ENCODE peak calls at places on chromosomes 2 and 18, in eight cellular contexts. One of them, this sample, is unnamed.

GRCh38 chr2:227152093-227152766 is 11.8 kb downstream of the COL4A4 start:
- DNase-seq in KG1: no peak
- DNase-seq in astrocyte of the spinal cord: no peak
- DNase-seq in neuronal stem cell: no peak
- DNase-seq in A549: no peak
- DNase-seq in fibroblast of lung: no peak
- DNase-seq in activated naive CD8-positive, alpha-beta T cell treated with anti-CD3 and anti-CD28 coated beads, Interleukin-2, amount 50 U/mL, for 24 hours: no peak
- DNase-seq in myocyte: no peak
- DNase-seq in this sample: no peak

GRCh38 chr2:69683170-69683971 is 39.8 kb upstream of the AAK1 start:
- DNase-seq in KG1: peak
- DNase-seq in astrocyte of the spinal cord: peak
- DNase-seq in neuronal stem cell: no peak
- DNase-seq in A549: peak
- DNase-seq in fibroblast of lung: peak
- DNase-seq in activated naive CD8-positive, alpha-beta T cell treated with anti-CD3 and anti-CD28 coated beads, Interleukin-2, amount 50 U/mL, for 24 hours: no peak
- DNase-seq in myocyte: peak
- DNase-seq in this sample: peak

GRCh38 chr2:235510305-235510704 is 16.5 kb downstream of the AGAP1 start:
- DNase-seq in KG1: no peak
- DNase-seq in astrocyte of the spinal cord: no peak
- DNase-seq in neuronal stem cell: no peak
- DNase-seq in A549: no peak
- DNase-seq in fibroblast of lung: no peak
- DNase-seq in activated naive CD8-positive, alpha-beta T cell treated with anti-CD3 and anti-CD28 coated beads, Interleukin-2, amount 50 U/mL, for 24 hours: no peak
- DNase-seq in myocyte: no peak
- DNase-seq in this sample: no peak

GRCh38 chr2:83879127-83879526 is 580.0 kb downstream of the SUCLG1 start:
- DNase-seq in KG1: no peak
- DNase-seq in astrocyte of the spinal cord: no peak
- DNase-seq in neuronal stem cell: no peak
- DNase-seq in A549: no peak
- DNase-seq in fibroblast of lung: no peak
- DNase-seq in activated naive CD8-positive, alpha-beta T cell treated with anti-CD3 and anti-CD28 coated beads, Interleukin-2, amount 50 U/mL, for 24 hours: no peak
- DNase-seq in myocyte: no peak
- DNase-seq in this sample: no peak

GRCh38 chr18:32750328-32750727 is 22.5 kb downstream of the KLHL14 start:
- DNase-seq in KG1: no peak
- DNase-seq in astrocyte of the spinal cord: no peak
- DNase-seq in neuronal stem cell: no peak
- DNase-seq in A549: no peak
- DNase-seq in fibroblast of lung: no peak
- DNase-seq in activated naive CD8-positive, alpha-beta T cell treated with anti-CD3 and anti-CD28 coated beads, Interleukin-2, amount 50 U/mL, for 24 hours: no peak
- DNase-seq in myocyte: no peak
- DNase-seq in this sample: no peak

GRCh38 chr2:62524293-62524941 is 18.4 kb upstream of the TMEM17 start:
- DNase-seq in KG1: no peak
- DNase-seq in astrocyte of the spinal cord: no peak
- DNase-seq in neuronal stem cell: no peak
- DNase-seq in A549: no peak
- DNase-seq in fibroblast of lung: no peak
- DNase-seq in activated naive CD8-positive, alpha-beta T cell treated with anti-CD3 and anti-CD28 coated beads, Interleukin-2, amount 50 U/mL, for 24 hours: no peak
- DNase-seq in myocyte: no peak
- DNase-seq in this sample: no peak

GRCh38 chr2:27940090-27940671 is 49.7 kb downstream of the BABAM2 start:
- DNase-seq in KG1: no peak
- DNase-seq in astrocyte of the spinal cord: no peak
- DNase-seq in neuronal stem cell: no peak
- DNase-seq in A549: no peak
- DNase-seq in fibroblast of lung: no peak
- DNase-seq in activated naive CD8-positive, alpha-beta T cell treated with anti-CD3 and anti-CD28 coated beads, Interleukin-2, amount 50 U/mL, for 24 hours: no peak
- DNase-seq in myocyte: no peak
- DNase-seq in this sample: no peak

GRCh38 chr2:55133467-55134315 is 83.4 kb upstream of the RTN4 start:
- DNase-seq in KG1: no peak
- DNase-seq in astrocyte of the spinal cord: peak
- DNase-seq in neuronal stem cell: no peak
- DNase-seq in A549: peak
- DNase-seq in fibroblast of lung: peak
- DNase-seq in activated naive CD8-positive, alpha-beta T cell treated with anti-CD3 and anti-CD28 coated beads, Interleukin-2, amount 50 U/mL, for 24 hours: peak
- DNase-seq in myocyte: peak
- DNase-seq in this sample: peak

GRCh38 chr2:95353055-95353575 is 49.4 kb upstream of the FAHD2A start:
- DNase-seq in KG1: no peak
- DNase-seq in astrocyte of the spinal cord: no peak
- DNase-seq in neuronal stem cell: no peak
- DNase-seq in A549: no peak
- DNase-seq in fibroblast of lung: no peak
- DNase-seq in activated naive CD8-positive, alpha-beta T cell treated with anti-CD3 and anti-CD28 coated beads, Interleukin-2, amount 50 U/mL, for 24 hours: no peak
- DNase-seq in myocyte: no peak
- DNase-seq in this sample: no peak

GRCh38 chr18:65748321-65748720 is 2.5 kb upstream of the CDH7 start:
- DNase-seq in KG1: no peak
- DNase-seq in astrocyte of the spinal cord: no peak
- DNase-seq in neuronal stem cell: no peak
- DNase-seq in A549: no peak
- DNase-seq in fibroblast of lung: no peak
- DNase-seq in activated naive CD8-positive, alpha-beta T cell treated with anti-CD3 and anti-CD28 coated beads, Interleukin-2, amount 50 U/mL, for 24 hours: no peak
- DNase-seq in myocyte: no peak
- DNase-seq in this sample: no peak

GRCh38 chr2:36698978-36699377 is 2.5 kb downstream of the VIT start:
- DNase-seq in KG1: no peak
- DNase-seq in astrocyte of the spinal cord: no peak
- DNase-seq in neuronal stem cell: no peak
- DNase-seq in A549: no peak
- DNase-seq in fibroblast of lung: no peak
- DNase-seq in activated naive CD8-positive, alpha-beta T cell treated with anti-CD3 and anti-CD28 coated beads, Interleukin-2, amount 50 U/mL, for 24 hours: no peak
- DNase-seq in myocyte: no peak
- DNase-seq in this sample: peak

GRCh38 chr18:79503406-79503805 is 107.7 kb downstream of the NFATC1 start:
- DNase-seq in KG1: no peak
- DNase-seq in astrocyte of the spinal cord: no peak
- DNase-seq in neuronal stem cell: no peak
- DNase-seq in A549: no peak
- DNase-seq in fibroblast of lung: no peak
- DNase-seq in activated naive CD8-positive, alpha-beta T cell treated with anti-CD3 and anti-CD28 coated beads, Interleukin-2, amount 50 U/mL, for 24 hours: no peak
- DNase-seq in myocyte: no peak
- DNase-seq in this sample: no peak

GRCh38 chr2:217248312-217248935 is 388.6 kb upstream of the TNP1 start:
- DNase-seq in KG1: no peak
- DNase-seq in astrocyte of the spinal cord: peak
- DNase-seq in neuronal stem cell: no peak
- DNase-seq in A549: no peak
- DNase-seq in fibroblast of lung: peak
- DNase-seq in activated naive CD8-positive, alpha-beta T cell treated with anti-CD3 and anti-CD28 coated beads, Interleukin-2, amount 50 U/mL, for 24 hours: no peak
- DNase-seq in myocyte: peak
- DNase-seq in this sample: peak

GRCh38 chr2:7324706-7325105 is 407.5 kb downstream of the RNF144A start:
- DNase-seq in KG1: no peak
- DNase-seq in astrocyte of the spinal cord: no peak
- DNase-seq in neuronal stem cell: no peak
- DNase-seq in A549: no peak
- DNase-seq in fibroblast of lung: no peak
- DNase-seq in activated naive CD8-positive, alpha-beta T cell treated with anti-CD3 and anti-CD28 coated beads, Interleukin-2, amount 50 U/mL, for 24 hours: no peak
- DNase-seq in myocyte: no peak
- DNase-seq in this sample: no peak

GRCh38 chr2:203327582-203327917 is 644 bp upstream of the ABI2 start:
- DNase-seq in KG1: no peak
- DNase-seq in astrocyte of the spinal cord: no peak
- DNase-seq in neuronal stem cell: no peak
- DNase-seq in A549: no peak
- DNase-seq in fibroblast of lung: no peak
- DNase-seq in activated naive CD8-positive, alpha-beta T cell treated with anti-CD3 and anti-CD28 coated beads, Interleukin-2, amount 50 U/mL, for 24 hours: no peak
- DNase-seq in myocyte: no peak
- DNase-seq in this sample: no peak

GRCh38 chr18:6595666-6596065 is 133.8 kb upstream of the ARHGAP28 start:
- DNase-seq in KG1: no peak
- DNase-seq in astrocyte of the spinal cord: no peak
- DNase-seq in neuronal stem cell: no peak
- DNase-seq in A549: no peak
- DNase-seq in fibroblast of lung: no peak
- DNase-seq in activated naive CD8-positive, alpha-beta T cell treated with anti-CD3 and anti-CD28 coated beads, Interleukin-2, amount 50 U/mL, for 24 hours: no peak
- DNase-seq in myocyte: no peak
- DNase-seq in this sample: no peak

GRCh38 chr2:99651930-99652670 is 162.3 kb upstream of the REV1 start:
- DNase-seq in KG1: no peak
- DNase-seq in astrocyte of the spinal cord: peak
- DNase-seq in neuronal stem cell: no peak
- DNase-seq in A549: no peak
- DNase-seq in fibroblast of lung: no peak
- DNase-seq in activated naive CD8-positive, alpha-beta T cell treated with anti-CD3 and anti-CD28 coated beads, Interleukin-2, amount 50 U/mL, for 24 hours: no peak
- DNase-seq in myocyte: no peak
- DNase-seq in this sample: peak

GRCh38 chr2:235935773-235936172 is 232.4 kb downstream of the GBX2 start:
- DNase-seq in KG1: no peak
- DNase-seq in astrocyte of the spinal cord: no peak
- DNase-seq in neuronal stem cell: no peak
- DNase-seq in A549: no peak
- DNase-seq in fibroblast of lung: no peak
- DNase-seq in activated naive CD8-positive, alpha-beta T cell treated with anti-CD3 and anti-CD28 coated beads, Interleukin-2, amount 50 U/mL, for 24 hours: no peak
- DNase-seq in myocyte: no peak
- DNase-seq in this sample: no peak

GRCh38 chr2:241047253-241048010 is 49.0 kb downstream of the SNED1 start:
- DNase-seq in KG1: no peak
- DNase-seq in astrocyte of the spinal cord: no peak
- DNase-seq in neuronal stem cell: no peak
- DNase-seq in A549: no peak
- DNase-seq in fibroblast of lung: no peak
- DNase-seq in activated naive CD8-positive, alpha-beta T cell treated with anti-CD3 and anti-CD28 coated beads, Interleukin-2, amount 50 U/mL, for 24 hours: no peak
- DNase-seq in myocyte: no peak
- DNase-seq in this sample: peak

GRCh38 chr2:195590199-195590865 is 66.7 kb upstream of the SLC39A10 start:
- DNase-seq in KG1: no peak
- DNase-seq in astrocyte of the spinal cord: no peak
- DNase-seq in neuronal stem cell: no peak
- DNase-seq in A549: no peak
- DNase-seq in fibroblast of lung: no peak
- DNase-seq in activated naive CD8-positive, alpha-beta T cell treated with anti-CD3 and anti-CD28 coated beads, Interleukin-2, amount 50 U/mL, for 24 hours: no peak
- DNase-seq in myocyte: peak
- DNase-seq in this sample: no peak

GRCh38 chr2:216233281-216233995 is 124.3 kb downstream of the XRCC5 start:
- DNase-seq in KG1: no peak
- DNase-seq in astrocyte of the spinal cord: no peak
- DNase-seq in neuronal stem cell: no peak
- DNase-seq in A549: no peak
- DNase-seq in fibroblast of lung: no peak
- DNase-seq in activated naive CD8-positive, alpha-beta T cell treated with anti-CD3 and anti-CD28 coated beads, Interleukin-2, amount 50 U/mL, for 24 hours: no peak
- DNase-seq in myocyte: peak
- DNase-seq in this sample: no peak

GRCh38 chr2:37181726-37182684 is 6.5 kb downstream of the SULT6B1 start:
- DNase-seq in KG1: no peak
- DNase-seq in astrocyte of the spinal cord: peak
- DNase-seq in neuronal stem cell: no peak
- DNase-seq in A549: no peak
- DNase-seq in fibroblast of lung: peak
- DNase-seq in activated naive CD8-positive, alpha-beta T cell treated with anti-CD3 and anti-CD28 coated beads, Interleukin-2, amount 50 U/mL, for 24 hours: no peak
- DNase-seq in myocyte: no peak
- DNase-seq in this sample: peak

GRCh38 chr2:202237787-202238233 is 587 bp downstream of the SUMO1 start:
- DNase-seq in KG1: peak
- DNase-seq in astrocyte of the spinal cord: peak
- DNase-seq in neuronal stem cell: peak
- DNase-seq in A549: peak
- DNase-seq in fibroblast of lung: peak
- DNase-seq in activated naive CD8-positive, alpha-beta T cell treated with anti-CD3 and anti-CD28 coated beads, Interleukin-2, amount 50 U/mL, for 24 hours: peak
- DNase-seq in myocyte: peak
- DNase-seq in this sample: peak

GRCh38 chr2:69771461-69771860 is 29.5 kb downstream of the ANXA4 start:
- DNase-seq in KG1: no peak
- DNase-seq in astrocyte of the spinal cord: peak
- DNase-seq in neuronal stem cell: no peak
- DNase-seq in A549: no peak
- DNase-seq in fibroblast of lung: no peak
- DNase-seq in activated naive CD8-positive, alpha-beta T cell treated with anti-CD3 and anti-CD28 coated beads, Interleukin-2, amount 50 U/mL, for 24 hours: no peak
- DNase-seq in myocyte: no peak
- DNase-seq in this sample: no peak

GRCh38 chr2:169977510-169977909 is 150.3 kb downstream of the UBR3 start:
- DNase-seq in KG1: no peak
- DNase-seq in astrocyte of the spinal cord: no peak
- DNase-seq in neuronal stem cell: no peak
- DNase-seq in A549: no peak
- DNase-seq in fibroblast of lung: no peak
- DNase-seq in activated naive CD8-positive, alpha-beta T cell treated with anti-CD3 and anti-CD28 coated beads, Interleukin-2, amount 50 U/mL, for 24 hours: no peak
- DNase-seq in myocyte: peak
- DNase-seq in this sample: no peak

GRCh38 chr18:7021994-7022840 is 95.4 kb downstream of the LAMA1 start:
- DNase-seq in KG1: no peak
- DNase-seq in astrocyte of the spinal cord: peak
- DNase-seq in neuronal stem cell: no peak
- DNase-seq in A549: peak
- DNase-seq in fibroblast of lung: peak
- DNase-seq in activated naive CD8-positive, alpha-beta T cell treated with anti-CD3 and anti-CD28 coated beads, Interleukin-2, amount 50 U/mL, for 24 hours: no peak
- DNase-seq in myocyte: peak
- DNase-seq in this sample: peak

GRCh38 chr2:8132889-8133288 is 549.0 kb upstream of the ID2 start:
- DNase-seq in KG1: no peak
- DNase-seq in astrocyte of the spinal cord: no peak
- DNase-seq in neuronal stem cell: no peak
- DNase-seq in A549: no peak
- DNase-seq in fibroblast of lung: no peak
- DNase-seq in activated naive CD8-positive, alpha-beta T cell treated with anti-CD3 and anti-CD28 coated beads, Interleukin-2, amount 50 U/mL, for 24 hours: no peak
- DNase-seq in myocyte: no peak
- DNase-seq in this sample: no peak

GRCh38 chr2:201628545-201628944 is 14.8 kb downstream of the TMEM237 start:
- DNase-seq in KG1: no peak
- DNase-seq in astrocyte of the spinal cord: peak
- DNase-seq in neuronal stem cell: no peak
- DNase-seq in A549: no peak
- DNase-seq in fibroblast of lung: no peak
- DNase-seq in activated naive CD8-positive, alpha-beta T cell treated with anti-CD3 and anti-CD28 coated beads, Interleukin-2, amount 50 U/mL, for 24 hours: no peak
- DNase-seq in myocyte: peak
- DNase-seq in this sample: peak

GRCh38 chr18:31419457-31419932 is 28.0 kb upstream of the DSG3 start:
- DNase-seq in KG1: no peak
- DNase-seq in astrocyte of the spinal cord: no peak
- DNase-seq in neuronal stem cell: no peak
- DNase-seq in A549: no peak
- DNase-seq in fibroblast of lung: no peak
- DNase-seq in activated naive CD8-positive, alpha-beta T cell treated with anti-CD3 and anti-CD28 coated beads, Interleukin-2, amount 50 U/mL, for 24 hours: no peak
- DNase-seq in myocyte: no peak
- DNase-seq in this sample: no peak

GRCh38 chr2:127857494-127857818 is 499 bp downstream of the POLR2D start:
- DNase-seq in KG1: peak
- DNase-seq in astrocyte of the spinal cord: no peak
- DNase-seq in neuronal stem cell: no peak
- DNase-seq in A549: peak
- DNase-seq in fibroblast of lung: peak
- DNase-seq in activated naive CD8-positive, alpha-beta T cell treated with anti-CD3 and anti-CD28 coated beads, Interleukin-2, amount 50 U/mL, for 24 hours: no peak
- DNase-seq in myocyte: peak
- DNase-seq in this sample: no peak

GRCh38 chr2:152263902-152264301 is 71.1 kb upstream of the FMNL2 start:
- DNase-seq in KG1: no peak
- DNase-seq in astrocyte of the spinal cord: no peak
- DNase-seq in neuronal stem cell: no peak
- DNase-seq in A549: no peak
- DNase-seq in fibroblast of lung: no peak
- DNase-seq in activated naive CD8-positive, alpha-beta T cell treated with anti-CD3 and anti-CD28 coated beads, Interleukin-2, amount 50 U/mL, for 24 hours: no peak
- DNase-seq in myocyte: no peak
- DNase-seq in this sample: no peak

GRCh38 chr2:223503746-223504145 is 98.4 kb downstream of the SCG2 start:
- DNase-seq in KG1: no peak
- DNase-seq in astrocyte of the spinal cord: no peak
- DNase-seq in neuronal stem cell: no peak
- DNase-seq in A549: no peak
- DNase-seq in fibroblast of lung: no peak
- DNase-seq in activated naive CD8-positive, alpha-beta T cell treated with anti-CD3 and anti-CD28 coated beads, Interleukin-2, amount 50 U/mL, for 24 hours: no peak
- DNase-seq in myocyte: no peak
- DNase-seq in this sample: no peak

GRCh38 chr18:2612996-2613395 is 41.6 kb downstream of the NDC80 start:
- DNase-seq in KG1: no peak
- DNase-seq in astrocyte of the spinal cord: peak
- DNase-seq in neuronal stem cell: no peak
- DNase-seq in A549: no peak
- DNase-seq in fibroblast of lung: peak
- DNase-seq in activated naive CD8-positive, alpha-beta T cell treated with anti-CD3 and anti-CD28 coated beads, Interleukin-2, amount 50 U/mL, for 24 hours: no peak
- DNase-seq in myocyte: no peak
- DNase-seq in this sample: peak

This sample was measured in iris pigment epithelial cell.